ENCODE peak calls at places on chromosomes 2 and 18, in nine cellular contexts. O, Y, T, V, W, Z, B, S and N are unnamed samples.

GRCh38 chr2:126893606-126894005 is 5.1 kb upstream of the TEX51 start:
- DNase-seq in O (no peak), Y (no peak), T (no peak), V (no peak), W (no peak), Z (no peak), B (no peak), S (no peak), N (no peak)

GRCh38 chr18:69161383-69162028 is 239.2 kb upstream of the DOK6 start:
- DNase-seq in O (peak), Y (peak), T (no peak), V (no peak), W (no peak), Z (no peak), B (no peak), S (no peak), N (peak)

GRCh38 chr18:26565514-26565913 is 17.2 kb upstream of the KCTD1 start:
- DNase-seq in O (no peak), Y (no peak), T (no peak), V (no peak), W (no peak), Z (no peak), B (no peak), S (no peak), N (no peak)

GRCh38 chr2:206415618-206416243 is 27.6 kb upstream of the ADAM23 start:
- DNase-seq in O (no peak), Y (no peak), T (no peak), V (no peak), W (no peak), Z (no peak), B (no peak), S (no peak), N (no peak)

GRCh38 chr2:120901213-120901612 is 165.5 kb downstream of the GLI2 start:
- DNase-seq in O (no peak), Y (no peak), T (no peak), V (no peak), W (no peak), Z (no peak), B (no peak), S (peak), N (no peak)

GRCh38 chr2:18829976-18830375 is 240.6 kb upstream of the NT5C1B start:
- DNase-seq in O (peak), Y (no peak), T (no peak), V (no peak), W (no peak), Z (no peak), B (no peak), S (no peak), N (peak)

GRCh38 chr18:45227004-45227403 is 388.3 kb upstream of the SLC14A2 start:
- DNase-seq in O (no peak), Y (peak), T (peak), V (no peak), W (no peak), Z (no peak), B (no peak), S (no peak), N (no peak)

GRCh38 chr2:68385232-68385906 is 20.3 kb downstream of the PLEK start:
- DNase-seq in O (no peak), Y (no peak), T (no peak), V (no peak), W (no peak), Z (no peak), B (no peak), S (no peak), N (no peak)

GRCh38 chr2:225270861-225271260 is 128.6 kb upstream of the NYAP2 start:
- DNase-seq in O (peak), Y (peak), T (peak), V (no peak), W (peak), Z (no peak), B (peak), S (no peak), N (no peak)

GRCh38 chr2:4110273-4110672 is 406.9 kb downstream of the DCDC2C start:
- DNase-seq in O (no peak), Y (no peak), T (no peak), V (no peak), W (no peak), Z (no peak), B (no peak), S (no peak), N (no peak)

GRCh38 chr2:53829252-53829651 is 30.5 kb downstream of the GPR75 start:
- DNase-seq in O (no peak), Y (no peak), T (no peak), V (no peak), W (no peak), Z (no peak), B (peak), S (no peak), N (no peak)

GRCh38 chr18:47373465-47373864 is 122.0 kb upstream of the SKOR2 start:
- DNase-seq in O (no peak), Y (no peak), T (no peak), V (no peak), W (no peak), Z (no peak), B (no peak), S (no peak), N (no peak)

GRCh38 chr18:41532344-41533086 is 422.5 kb upstream of the PIK3C3 start:
- DNase-seq in O (peak), Y (no peak), T (peak), V (no peak), W (no peak), Z (no peak), B (no peak), S (no peak), N (no peak)

GRCh38 chr2:219175486-219175885 is 1.2 kb downstream of the CNPPD1 start:
- DNase-seq in O (no peak), Y (no peak), T (no peak), V (no peak), W (no peak), Z (no peak), B (no peak), S (no peak), N (no peak)

GRCh38 chr2:128457716-128458115 is 139.0 kb upstream of the HS6ST1 start:
- DNase-seq in O (no peak), Y (no peak), T (no peak), V (no peak), W (no peak), Z (no peak), B (no peak), S (no peak), N (no peak)

GRCh38 chr2:204881519-204882111 is 336.3 kb downstream of the PARD3B start:
- DNase-seq in O (no peak), Y (no peak), T (peak), V (peak), W (no peak), Z (no peak), B (no peak), S (no peak), N (no peak)

GRCh38 chr2:136378712-136379595 is 261.0 kb upstream of the CXCR4 start:
- DNase-seq in O (peak), Y (peak), T (peak), V (peak), W (peak), Z (peak), B (peak), S (peak), N (no peak)

GRCh38 chr2:129935118-129935517 is 44.3 kb upstream of the RAB6C start:
- DNase-seq in O (no peak), Y (no peak), T (peak), V (no peak), W (no peak), Z (no peak), B (no peak), S (no peak), N (no peak)

GRCh38 chr2:133054297-133054696 is 384.3 kb upstream of the LYPD1 start:
- DNase-seq in O (peak), Y (peak), T (peak), V (no peak), W (no peak), Z (no peak), B (no peak), S (no peak), N (peak)

GRCh38 chr2:672606-672905 is 4.7 kb downstream of the TMEM18 start:
- DNase-seq in O (no peak), Y (no peak), T (no peak), V (no peak), W (no peak), Z (no peak), B (no peak), S (no peak), N (no peak)

GRCh38 chr2:177282101-177282573 is 17.6 kb upstream of the NFE2L2 start:
- DNase-seq in O (no peak), Y (peak), T (no peak), V (no peak), W (no peak), Z (no peak), B (peak), S (peak), N (no peak)

GRCh38 chr2:38748857-38749804 is 2.0 kb downstream of the SRSF7 start:
- DNase-seq in O (no peak), Y (no peak), T (no peak), V (no peak), W (peak), Z (no peak), B (no peak), S (no peak), N (no peak)